ENCODE peak calls at places on chromosomes 4 and X, in seven cellular contexts. One of them, this sample, is unnamed.

GRCh38 chrX:154529206-154529612 is 13.2 kb upstream of the FAM3A start:
- DNase-seq in iris pigment epithelial cell: no peak
- DNase-seq in KBM-7: no peak
- DNase-seq in SJSA1: no peak
- DNase-seq in C1 segment of cervical spinal cord: no peak
- DNase-seq in T-cell: no peak
- DNase-seq in glutamatergic neuron: no peak
- DNase-seq in this sample: no peak

GRCh38 chr4:86011117-86011516 is 348.7 kb downstream of the MAPK10 start:
- DNase-seq in iris pigment epithelial cell: peak
- DNase-seq in KBM-7: no peak
- DNase-seq in SJSA1: no peak
- DNase-seq in C1 segment of cervical spinal cord: no peak
- DNase-seq in T-cell: no peak
- DNase-seq in glutamatergic neuron: no peak
- DNase-seq in this sample: no peak

GRCh38 chr4:108118505-108118904 is 50.2 kb downstream of the LEF1 start:
- DNase-seq in iris pigment epithelial cell: peak
- DNase-seq in KBM-7: no peak
- DNase-seq in SJSA1: no peak
- DNase-seq in C1 segment of cervical spinal cord: no peak
- DNase-seq in T-cell: no peak
- DNase-seq in glutamatergic neuron: no peak
- DNase-seq in this sample: no peak

GRCh38 chr4:166077782-166078181 is 204.7 kb downstream of the TLL1 start:
- DNase-seq in iris pigment epithelial cell: no peak
- DNase-seq in KBM-7: no peak
- DNase-seq in SJSA1: no peak
- DNase-seq in C1 segment of cervical spinal cord: no peak
- DNase-seq in T-cell: no peak
- DNase-seq in glutamatergic neuron: peak
- DNase-seq in this sample: no peak

GRCh38 chrX:108224727-108225455 is 133.3 kb downstream of the ATG4A start:
- DNase-seq in iris pigment epithelial cell: peak
- DNase-seq in KBM-7: peak
- DNase-seq in SJSA1: no peak
- DNase-seq in C1 segment of cervical spinal cord: no peak
- DNase-seq in T-cell: no peak
- DNase-seq in glutamatergic neuron: peak
- DNase-seq in this sample: no peak

GRCh38 chr4:136036744-136037143 is 1495.5 kb downstream of the PCDH18 start:
- DNase-seq in iris pigment epithelial cell: peak
- DNase-seq in KBM-7: peak
- DNase-seq in SJSA1: no peak
- DNase-seq in C1 segment of cervical spinal cord: no peak
- DNase-seq in T-cell: no peak
- DNase-seq in glutamatergic neuron: no peak
- DNase-seq in this sample: no peak

GRCh38 chrX:1852082-1852481 is 237.2 kb downstream of the ASMT start:
- DNase-seq in iris pigment epithelial cell: no peak
- DNase-seq in KBM-7: no peak
- DNase-seq in SJSA1: no peak
- DNase-seq in C1 segment of cervical spinal cord: no peak
- DNase-seq in T-cell: no peak
- DNase-seq in glutamatergic neuron: no peak
- DNase-seq in this sample: no peak

GRCh38 chr4:13162886-13163285 is 321.3 kb downstream of the RAB28 start:
- DNase-seq in iris pigment epithelial cell: no peak
- DNase-seq in KBM-7: no peak
- DNase-seq in SJSA1: no peak
- DNase-seq in C1 segment of cervical spinal cord: no peak
- DNase-seq in T-cell: no peak
- DNase-seq in glutamatergic neuron: no peak
- DNase-seq in this sample: no peak

GRCh38 chr4:100421356-100421978 is 96.4 kb downstream of the EMCN start:
- DNase-seq in iris pigment epithelial cell: peak
- DNase-seq in KBM-7: peak
- DNase-seq in SJSA1: no peak
- DNase-seq in C1 segment of cervical spinal cord: no peak
- DNase-seq in T-cell: no peak
- DNase-seq in glutamatergic neuron: no peak
- DNase-seq in this sample: no peak

GRCh38 chr4:75637176-75637575 is 6.8 kb upstream of the CDKL2 start:
- DNase-seq in iris pigment epithelial cell: peak
- DNase-seq in KBM-7: no peak
- DNase-seq in SJSA1: no peak
- DNase-seq in C1 segment of cervical spinal cord: no peak
- DNase-seq in T-cell: no peak
- DNase-seq in glutamatergic neuron: no peak
- DNase-seq in this sample: no peak

GRCh38 chr4:153750197-153750817 is 9.5 kb downstream of the RNF175 start:
- DNase-seq in iris pigment epithelial cell: peak
- DNase-seq in KBM-7: peak
- DNase-seq in SJSA1: peak
- DNase-seq in C1 segment of cervical spinal cord: peak
- DNase-seq in T-cell: peak
- DNase-seq in glutamatergic neuron: peak
- DNase-seq in this sample: peak

GRCh38 chr4:82851902-82852750 is 38.8 kb downstream of the SEC31A start:
- DNase-seq in iris pigment epithelial cell: peak
- DNase-seq in KBM-7: peak
- DNase-seq in SJSA1: no peak
- DNase-seq in C1 segment of cervical spinal cord: no peak
- DNase-seq in T-cell: no peak
- DNase-seq in glutamatergic neuron: no peak
- DNase-seq in this sample: no peak

GRCh38 chrX:130700629-130701028 is 202.4 kb downstream of the ENOX2 start:
- DNase-seq in iris pigment epithelial cell: no peak
- DNase-seq in KBM-7: no peak
- DNase-seq in SJSA1: no peak
- DNase-seq in C1 segment of cervical spinal cord: no peak
- DNase-seq in T-cell: no peak
- DNase-seq in glutamatergic neuron: no peak
- DNase-seq in this sample: no peak

GRCh38 chr4:77308843-77309242 is 151.8 kb downstream of the CCNG2 start:
- DNase-seq in iris pigment epithelial cell: peak
- DNase-seq in KBM-7: peak
- DNase-seq in SJSA1: no peak
- DNase-seq in C1 segment of cervical spinal cord: no peak
- DNase-seq in T-cell: no peak
- DNase-seq in glutamatergic neuron: no peak
- DNase-seq in this sample: no peak

GRCh38 chr4:55183926-55184599 is 58.7 kb upstream of the KDR start:
- DNase-seq in iris pigment epithelial cell: peak
- DNase-seq in KBM-7: no peak
- DNase-seq in SJSA1: peak
- DNase-seq in C1 segment of cervical spinal cord: no peak
- DNase-seq in T-cell: no peak
- DNase-seq in glutamatergic neuron: no peak
- DNase-seq in this sample: no peak

GRCh38 chr4:36348403-36348938 is 67.1 kb downstream of the DTHD1 start:
- DNase-seq in iris pigment epithelial cell: no peak
- DNase-seq in KBM-7: peak
- DNase-seq in SJSA1: no peak
- DNase-seq in C1 segment of cervical spinal cord: no peak
- DNase-seq in T-cell: no peak
- DNase-seq in glutamatergic neuron: no peak
- DNase-seq in this sample: no peak

GRCh38 chr4:3517731-3518510 is 14.3 kb downstream of the LRPAP1 start:
- DNase-seq in iris pigment epithelial cell: no peak
- DNase-seq in KBM-7: no peak
- DNase-seq in SJSA1: no peak
- DNase-seq in C1 segment of cervical spinal cord: no peak
- DNase-seq in T-cell: no peak
- DNase-seq in glutamatergic neuron: peak
- DNase-seq in this sample: no peak

GRCh38 chr4:56186808-56187523 is 200.3 kb downstream of the AASDH start:
- DNase-seq in iris pigment epithelial cell: no peak
- DNase-seq in KBM-7: no peak
- DNase-seq in SJSA1: no peak
- DNase-seq in C1 segment of cervical spinal cord: no peak
- DNase-seq in T-cell: no peak
- DNase-seq in glutamatergic neuron: peak
- DNase-seq in this sample: no peak

GRCh38 chr4:6191448-6192130 is 8.8 kb downstream of the JAKMIP1 start:
- DNase-seq in iris pigment epithelial cell: no peak
- DNase-seq in KBM-7: no peak
- DNase-seq in SJSA1: no peak
- DNase-seq in C1 segment of cervical spinal cord: no peak
- DNase-seq in T-cell: no peak
- DNase-seq in glutamatergic neuron: no peak
- DNase-seq in this sample: no peak

GRCh38 chr4:110631582-110632505 is 9.0 kb upstream of the PITX2 start:
- DNase-seq in iris pigment epithelial cell: peak
- DNase-seq in KBM-7: peak
- DNase-seq in SJSA1: no peak
- DNase-seq in C1 segment of cervical spinal cord: peak
- DNase-seq in T-cell: no peak
- DNase-seq in glutamatergic neuron: peak
- DNase-seq in this sample: no peak

GRCh38 chr4:86554641-86555040 is 39.5 kb upstream of the PTPN13 start:
- DNase-seq in iris pigment epithelial cell: peak
- DNase-seq in KBM-7: peak
- DNase-seq in SJSA1: no peak
- DNase-seq in C1 segment of cervical spinal cord: no peak
- DNase-seq in T-cell: no peak
- DNase-seq in glutamatergic neuron: no peak
- DNase-seq in this sample: no peak